ENCODE peak calls at places on chromosomes 2 and 18, in seven cellular contexts. One of them, this sample, is unnamed.

GRCh38 chr2:128347701-128348504 is 29.2 kb upstream of the HS6ST1 start:
- DNase-seq in type B pancreatic cell: no peak
- DNase-seq in AG04449: no peak
- DNase-seq in AG04450: no peak
- DNase-seq in HepG2: no peak
- DNase-seq in mucosa of descending colon: no peak
- DNase-seq in foreskin keratinocyte: no peak
- DNase-seq in this sample: peak; percentile 30

GRCh38 chr18:57921708-57922107 is 118.6 kb upstream of the ATP8B1 start:
- DNase-seq in AG04449: no peak
- DNase-seq in type B pancreatic cell: no peak
- DNase-seq in AG04450: no peak
- DNase-seq in HepG2: peak; percentile 12
- DNase-seq in mucosa of descending colon: no peak
- DNase-seq in foreskin keratinocyte: peak; percentile 60
- DNase-seq in this sample: no peak

GRCh38 chr18:23725827-23726661 is 36.8 kb downstream of the LAMA3 start:
- DNase-seq in HepG2: no peak
- DNase-seq in AG04450: no peak
- DNase-seq in type B pancreatic cell: no peak
- DNase-seq in foreskin keratinocyte: no peak
- DNase-seq in mucosa of descending colon: no peak
- DNase-seq in AG04449: no peak
- DNase-seq in this sample: no peak

GRCh38 chr2:8298783-8299182 is 383.1 kb upstream of the ID2 start:
- DNase-seq in AG04450: no peak
- DNase-seq in foreskin keratinocyte: no peak
- DNase-seq in type B pancreatic cell: no peak
- DNase-seq in AG04449: no peak
- DNase-seq in mucosa of descending colon: no peak
- DNase-seq in HepG2: no peak
- DNase-seq in this sample: no peak

GRCh38 chr2:158013791-158014190 is 87.9 kb upstream of the UPP2 start:
- DNase-seq in mucosa of descending colon: no peak
- DNase-seq in type B pancreatic cell: no peak
- DNase-seq in AG04449: no peak
- DNase-seq in foreskin keratinocyte: no peak
- DNase-seq in AG04450: no peak
- DNase-seq in HepG2: no peak
- DNase-seq in this sample: no peak

GRCh38 chr18:58666176-58666575 is 5.1 kb upstream of the MALT1 start:
- DNase-seq in foreskin keratinocyte: no peak
- DNase-seq in AG04450: no peak
- DNase-seq in HepG2: no peak
- DNase-seq in type B pancreatic cell: no peak
- DNase-seq in mucosa of descending colon: no peak
- DNase-seq in AG04449: no peak
- DNase-seq in this sample: no peak

GRCh38 chr2:224970311-224970710 is 72.0 kb downstream of the DOCK10 start:
- DNase-seq in foreskin keratinocyte: no peak
- DNase-seq in type B pancreatic cell: no peak
- DNase-seq in mucosa of descending colon: no peak
- DNase-seq in AG04449: no peak
- DNase-seq in HepG2: no peak
- DNase-seq in AG04450: no peak
- DNase-seq in this sample: no peak

GRCh38 chr2:200380833-200381542 is 74.5 kb downstream of the SPATS2L start:
- DNase-seq in foreskin keratinocyte: peak; percentile 79
- DNase-seq in AG04450: no peak
- DNase-seq in mucosa of descending colon: no peak
- DNase-seq in type B pancreatic cell: no peak
- DNase-seq in HepG2: no peak
- DNase-seq in AG04449: no peak
- DNase-seq in this sample: no peak

GRCh38 chr18:35458271-35458670 is 39.5 kb downstream of the INO80C start:
- DNase-seq in type B pancreatic cell: no peak
- DNase-seq in foreskin keratinocyte: no peak
- DNase-seq in HepG2: peak; percentile 13
- DNase-seq in AG04450: no peak
- DNase-seq in mucosa of descending colon: no peak
- DNase-seq in AG04449: no peak
- DNase-seq in this sample: no peak

GRCh38 chr2:161552015-161552414 is 72.2 kb upstream of the SLC4A10 start:
- DNase-seq in HepG2: no peak
- DNase-seq in mucosa of descending colon: no peak
- DNase-seq in AG04450: no peak
- DNase-seq in foreskin keratinocyte: no peak
- DNase-seq in AG04449: no peak
- DNase-seq in type B pancreatic cell: no peak
- DNase-seq in this sample: no peak

GRCh38 chr2:161555826-161556225 is 68.4 kb upstream of the SLC4A10 start:
- DNase-seq in foreskin keratinocyte: no peak
- DNase-seq in AG04449: no peak
- DNase-seq in AG04450: no peak
- DNase-seq in HepG2: no peak
- DNase-seq in mucosa of descending colon: no peak
- DNase-seq in type B pancreatic cell: no peak
- DNase-seq in this sample: no peak

GRCh38 chr2:161557538-161557937 is 66.7 kb upstream of the SLC4A10 start:
- DNase-seq in type B pancreatic cell: no peak
- DNase-seq in AG04450: no peak
- DNase-seq in AG04449: no peak
- DNase-seq in foreskin keratinocyte: no peak
- DNase-seq in mucosa of descending colon: no peak
- DNase-seq in HepG2: no peak
- DNase-seq in this sample: no peak

GRCh38 chr2:161556440-161556839 is 67.8 kb upstream of the SLC4A10 start:
- DNase-seq in foreskin keratinocyte: peak; percentile 9
- DNase-seq in HepG2: no peak
- DNase-seq in AG04449: no peak
- DNase-seq in mucosa of descending colon: no peak
- DNase-seq in AG04450: no peak
- DNase-seq in type B pancreatic cell: no peak
- DNase-seq in this sample: no peak
- TF ChIP-seq CTCF in foreskin keratinocyte: peak; percentile 34
- TF ChIP-seq CTCF in HepG2: no peak
- TF ChIP-seq CTCF in AG04449: no peak
- TF ChIP-seq CTCF in mucosa of descending colon: no peak
- TF ChIP-seq CTCF in AG04450: no peak
- TF ChIP-seq CTCF in type B pancreatic cell: no peak
- TF ChIP-seq CTCF in this sample: no peak

GRCh38 chr18:11570073-11570588 is 39.3 kb upstream of the SLC35G4 start:
- DNase-seq in mucosa of descending colon: no peak
- DNase-seq in AG04449: no peak
- DNase-seq in foreskin keratinocyte: no peak
- DNase-seq in AG04450: no peak
- DNase-seq in HepG2: no peak
- DNase-seq in type B pancreatic cell: no peak
- DNase-seq in this sample: no peak

GRCh38 chr18:11574545-11574944 is 34.9 kb upstream of the SLC35G4 start:
- DNase-seq in foreskin keratinocyte: no peak
- DNase-seq in mucosa of descending colon: no peak
- DNase-seq in AG04450: no peak
- DNase-seq in AG04449: no peak
- DNase-seq in type B pancreatic cell: no peak
- DNase-seq in HepG2: no peak
- DNase-seq in this sample: no peak

GRCh38 chr18:11567391-11567790 is 42.0 kb upstream of the SLC35G4 start:
- DNase-seq in HepG2: no peak
- DNase-seq in mucosa of descending colon: no peak
- DNase-seq in AG04449: no peak
- DNase-seq in foreskin keratinocyte: no peak
- DNase-seq in AG04450: no peak
- DNase-seq in type B pancreatic cell: no peak
- DNase-seq in this sample: no peak

GRCh38 chr18:11572201-11572600 is 37.2 kb upstream of the SLC35G4 start:
- DNase-seq in AG04450: no peak
- DNase-seq in AG04449: no peak
- DNase-seq in type B pancreatic cell: no peak
- DNase-seq in mucosa of descending colon: no peak
- DNase-seq in HepG2: no peak
- DNase-seq in foreskin keratinocyte: no peak
- DNase-seq in this sample: no peak

DNA sequence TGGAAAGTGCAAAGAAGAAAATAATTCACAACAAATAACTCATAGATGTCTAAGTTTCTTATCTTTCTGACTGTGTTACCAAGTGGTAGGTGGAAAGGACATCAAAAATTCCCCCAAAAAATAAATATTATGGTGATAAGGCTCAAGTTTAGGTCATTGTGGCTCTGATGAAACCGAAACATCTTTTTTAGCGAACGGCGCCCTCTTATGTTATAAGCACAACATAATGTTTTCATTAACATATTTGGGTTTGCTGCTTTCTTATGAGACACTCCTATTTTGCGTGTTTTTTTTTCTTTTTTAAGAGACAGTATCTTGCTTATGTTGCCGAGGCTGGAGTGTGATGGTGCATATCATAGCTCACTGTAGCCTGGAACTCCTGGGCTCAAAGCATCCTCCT is 38.6 kb upstream of the SLC35G4 start:
- DNase-seq in foreskin keratinocyte: no peak
- DNase-seq in HepG2: no peak
- DNase-seq in AG04449: no peak
- DNase-seq in type B pancreatic cell: no peak
- DNase-seq in mucosa of descending colon: no peak
- DNase-seq in AG04450: no peak
- DNase-seq in this sample: no peak
- TF ChIP-seq CTCF in foreskin keratinocyte: peak; percentile 34
- TF ChIP-seq CTCF in HepG2: no peak
- TF ChIP-seq CTCF in AG04449: peak; percentile 5
- TF ChIP-seq CTCF in type B pancreatic cell: peak; percentile 58
- TF ChIP-seq CTCF in mucosa of descending colon: no peak
- TF ChIP-seq CTCF in AG04450: peak; percentile 35
- TF ChIP-seq CTCF in this sample: peak; percentile 22

GRCh38 chr2:231613655-231614558 is 21.2 kb downstream of the TEX44 start:
- DNase-seq in AG04450: peak; percentile 38
- DNase-seq in mucosa of descending colon: peak; percentile 95
- DNase-seq in AG04449: no peak
- DNase-seq in HepG2: peak; percentile 83
- DNase-seq in type B pancreatic cell: peak; percentile 92
- DNase-seq in foreskin keratinocyte: peak; percentile 81
- DNase-seq in this sample: no peak
- TF ChIP-seq CTCF in AG04450: no peak
- TF ChIP-seq CTCF in mucosa of descending colon: peak; percentile 27
- TF ChIP-seq CTCF in AG04449: peak; percentile 1
- TF ChIP-seq CTCF in HepG2: peak; percentile 66
- TF ChIP-seq CTCF in type B pancreatic cell: peak; percentile 62
- TF ChIP-seq CTCF in foreskin keratinocyte: peak; percentile 52
- TF ChIP-seq CTCF in this sample: no peak

GRCh38 chr18:63899206-63899605 is 8.6 kb upstream of the SERPINB10 start:
- DNase-seq in AG04450: no peak
- DNase-seq in HepG2: no peak
- DNase-seq in foreskin keratinocyte: peak; percentile 23
- DNase-seq in type B pancreatic cell: no peak
- DNase-seq in AG04449: no peak
- DNase-seq in mucosa of descending colon: no peak
- DNase-seq in this sample: no peak
- TF ChIP-seq CTCF in AG04450: no peak
- TF ChIP-seq CTCF in HepG2: no peak
- TF ChIP-seq CTCF in foreskin keratinocyte: no peak
- TF ChIP-seq CTCF in type B pancreatic cell: no peak
- TF ChIP-seq CTCF in AG04449: no peak
- TF ChIP-seq CTCF in mucosa of descending colon: no peak
- TF ChIP-seq CTCF in this sample: no peak

DNA sequence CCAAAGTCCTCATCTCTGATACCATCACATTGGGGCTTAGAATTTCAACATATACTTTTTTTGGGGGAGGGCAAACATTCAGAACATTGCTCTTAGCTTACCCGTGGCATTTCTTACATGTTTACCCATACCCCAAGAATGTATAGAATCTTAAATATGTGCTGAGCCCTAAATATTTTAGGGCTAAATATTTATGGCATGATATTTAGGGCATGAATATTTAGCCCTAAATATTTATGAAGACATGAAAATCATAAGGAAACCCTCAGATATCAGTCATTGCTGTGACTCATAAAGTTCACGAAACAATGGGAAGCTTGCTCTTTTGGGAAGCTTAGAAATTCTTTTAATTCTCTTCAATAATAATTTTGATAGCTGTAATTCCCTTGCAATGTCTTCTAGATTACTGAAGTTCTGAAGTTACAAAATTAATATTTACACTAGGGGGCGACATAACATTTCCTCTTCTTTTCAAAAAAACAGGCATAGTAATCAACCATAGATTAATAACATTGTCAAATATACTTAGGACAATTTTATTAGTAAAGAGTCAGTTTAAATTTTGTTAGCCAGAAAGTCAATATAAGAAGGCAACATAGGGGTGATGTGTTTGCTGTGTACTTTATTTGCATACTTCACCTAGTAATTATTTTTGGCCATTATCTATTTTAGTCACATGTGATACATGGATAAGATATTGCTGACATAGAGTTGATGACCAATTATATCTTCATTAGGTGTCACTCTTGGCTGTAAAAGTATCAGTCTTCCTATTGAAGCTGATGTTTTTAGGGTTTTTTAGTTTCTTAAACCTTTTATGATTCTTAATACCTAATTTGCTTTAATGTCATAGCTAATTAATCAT is 13.1 kb downstream of the ZNF804A start:
- DNase-seq in foreskin keratinocyte: peak; percentile 66
- DNase-seq in HepG2: no peak
- DNase-seq in AG04450: no peak
- DNase-seq in mucosa of descending colon: no peak
- DNase-seq in AG04449: no peak
- DNase-seq in type B pancreatic cell: no peak
- DNase-seq in this sample: no peak
- TF ChIP-seq CTCF in foreskin keratinocyte: peak; percentile 61
- TF ChIP-seq CTCF in HepG2: peak; percentile 22
- TF ChIP-seq CTCF in AG04450: peak; percentile 57
- TF ChIP-seq CTCF in mucosa of descending colon: no peak
- TF ChIP-seq CTCF in AG04449: no peak
- TF ChIP-seq CTCF in type B pancreatic cell: peak; percentile 78
- TF ChIP-seq CTCF in this sample: peak; percentile 48

This sample was measured in epithelial cell of proximal tubule.